ENCODE peak calls at places on chromosomes 11 and 22, in six cellular contexts. P is osteoblast, F is kidney, R is pancreas, G is Karpas-422, N is mesendoderm. V is an unnamed sample.

GRCh38 chr22:20644071-20644642 is 129.8 kb upstream of the SERPIND1 start:
- DNase-seq in P (peak; percentile 23), G (no peak), F (no peak), N (peak; percentile 29), R (no peak), V (no peak)

GRCh38 chr11:90434858-90435257 is 212.0 kb upstream of the CHORDC1 start:
- DNase-seq in G (peak; percentile 68), R (no peak), N (peak; percentile 59), F (no peak), P (no peak), V (no peak)

GRCh38 chr22:31977939-31978338 is 33.6 kb downstream of the YWHAH start:
- DNase-seq in R (no peak), F (no peak), N (no peak), P (no peak), G (peak; percentile 70), V (no peak)

GRCh38 chr11:62879554-62879953 is 1.1 kb upstream of the SLC3A2 start:
- DNase-seq in F (no peak), G (peak; percentile 38), N (no peak), P (peak; percentile 45), R (no peak), V (no peak)

GRCh38 chr22:31488346-31488883 is 1.2 kb downstream of the EIF4ENIF1 start:
- DNase-seq in P (peak; percentile 80), N (no peak), G (peak; percentile 52), F (no peak), R (no peak), V (no peak)

GRCh38 chr11:47433991-47434786 is 8.0 kb upstream of the PSMC3 start:
- DNase-seq in G (no peak), N (no peak), F (no peak), R (no peak), P (peak; percentile 94), V (no peak)

GRCh38 chr22:21712751-21713427 is 22.7 kb downstream of the YPEL1 start:
- DNase-seq in R (no peak), N (peak; percentile 89), G (peak; percentile 81), F (no peak), P (peak; percentile 94), V (peak; percentile 63)

GRCh38 chr22:35642305-35642741 is 5.9 kb upstream of the APOL6 start:
- DNase-seq in G (no peak), F (no peak), P (peak; percentile 93), N (no peak), R (no peak), V (no peak)

GRCh38 chr22:17343766-17344165 is 25.5 kb upstream of the CECR2 start:
- DNase-seq in N (no peak), P (no peak), F (no peak), R (no peak), G (peak; percentile 61), V (no peak)

GRCh38 chr11:35857922-35858321 is 85.9 kb upstream of the LDLRAD3 start:
- DNase-seq in G (no peak), R (no peak), N (no peak), F (no peak), P (no peak), V (no peak)

GRCh38 chr11:64484308-64485061 is 106.5 kb upstream of the SLC22A12 start:
- DNase-seq in R (no peak), P (no peak), N (peak; percentile 47), G (no peak), F (no peak), V (no peak)

GRCh38 chr22:19882446-19883381 is 28.0 kb upstream of the GNB1L start:
- DNase-seq in F (peak; percentile 58), R (peak; percentile 48), P (peak; percentile 44), N (no peak), G (no peak), V (peak; percentile 25)

GRCh38 chr11:69841859-69842698 is 22.9 kb upstream of the FGF3 start:
- DNase-seq in P (peak; percentile 10), N (peak; percentile 57), R (no peak), F (peak; percentile 31), G (peak; percentile 69), V (peak; percentile 16)

GRCh38 chr11:25039165-25039564 is 542.3 kb downstream of the LUZP2 start:
- DNase-seq in R (no peak), G (no peak), F (peak; percentile 25), P (peak; percentile 3), N (no peak), V (no peak)

GRCh38 chr11:134050541-134051383 is 18.1 kb upstream of the JAM3 start:
- DNase-seq in N (no peak), R (peak; percentile 93), P (peak; percentile 97), G (peak; percentile 81), F (peak; percentile 88), V (peak; percentile 84)

GRCh38 chr22:48677168-48677520 is 1150.5 kb downstream of the BRD1 start:
- DNase-seq in F (peak; percentile 49), P (no peak), N (no peak), G (no peak), R (no peak), V (no peak)

GRCh38 chr22:50031189-50032091 is 18.9 kb upstream of the IL17REL start:
- DNase-seq in R (peak; percentile 57), G (no peak), P (peak; percentile 51), F (peak; percentile 76), N (no peak), V (no peak)

GRCh38 chr11:85810521-85810870 is 445 bp downstream of the SYTL2 start:
- DNase-seq in N (peak; percentile 38), P (no peak), F (no peak), R (peak; percentile 62), G (no peak), V (no peak)

GRCh38 chr22:24516301-24516737 is 21.2 kb downstream of the UPB1 start:
- DNase-seq in F (no peak), N (peak; percentile 42), R (no peak), P (peak; percentile 96), G (no peak), V (no peak)

GRCh38 chr11:68127791-68128681 is 6.8 kb upstream of the CHKA start:
- DNase-seq in F (peak; percentile 90), P (peak; percentile 93), R (peak; percentile 87), G (no peak), N (peak; percentile 99), V (peak; percentile 83)

GRCh38 chr11:119863811-119864601 is 135.0 kb upstream of the NECTIN1 start:
- DNase-seq in N (no peak), G (no peak), P (no peak), F (no peak), R (no peak), V (no peak)

GRCh38 chr11:46333129-46333947 is 13.9 kb upstream of the DGKZ start:
- DNase-seq in G (no peak), R (no peak), P (peak; percentile 85), N (no peak), F (no peak), V (no peak)

GRCh38 chr11:66693356-66694055 is 15.8 kb upstream of the RBM4B start:
- DNase-seq in P (peak; percentile 25), N (no peak), R (peak; percentile 49), F (peak; percentile 39), G (no peak), V (no peak)

GRCh38 chr22:28115426-28115825 is 196.4 kb upstream of the PITPNB start:
- DNase-seq in N (no peak), F (no peak), R (no peak), G (no peak), P (no peak), V (no peak)
- H3K27ac ChIP-seq in N (no peak overlapping the region), F (no peak overlapping the region), R (no peak overlapping the region), G (no peak overlapping the region), P (peak overlapping the region; percentile 84), V (no peak overlapping the region)

DNA sequence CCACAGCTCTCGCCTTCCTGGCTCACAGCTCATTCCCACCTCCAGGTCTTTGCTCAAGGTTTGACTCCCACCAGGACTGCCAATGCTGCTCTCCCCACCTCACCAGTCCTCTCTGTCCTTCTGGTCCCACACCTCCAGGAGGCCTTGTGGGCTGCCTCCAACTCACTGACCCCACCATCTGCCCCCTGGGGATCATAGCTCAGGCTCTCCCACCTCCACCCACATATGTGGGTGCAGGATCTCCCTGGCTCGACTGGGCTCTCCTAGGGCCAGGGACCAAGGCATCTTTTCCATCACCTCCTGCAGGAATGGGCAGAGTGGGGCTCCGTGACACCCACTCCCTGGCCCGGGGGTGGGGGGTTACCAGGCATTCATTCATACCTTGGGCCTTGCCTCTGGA is 13.8 kb upstream of the SSTR3 start:
- DNase-seq in P (peak; percentile 53), G (no peak), N (no peak), R (no peak), F (no peak), V (no peak)
- H3K27ac ChIP-seq in P (no peak overlapping the region), G (no peak overlapping the region), N (no peak overlapping the region), R (no peak overlapping the region), F (no peak overlapping the region), V (no peak overlapping the region)

GRCh38 chr11:12408156-12408770 is 30.9 kb downstream of the PARVA start:
- DNase-seq in F (no peak), R (no peak), N (no peak), G (no peak), P (no peak), V (no peak)
- H3K27ac ChIP-seq in F (no peak overlapping the region), R (no peak overlapping the region), N (no peak overlapping the region), G (no peak overlapping the region), P (peak overlapping the region; percentile 4), V (no peak overlapping the region)

GRCh38 chr11:38756537-38756936 is 2158.5 kb upstream of the RAG2 start:
- DNase-seq in R (no peak), F (no peak), P (no peak), N (no peak), G (no peak), V (no peak)
- H3K27ac ChIP-seq in R (no peak overlapping the region), F (no peak overlapping the region), P (no peak overlapping the region), N (no peak overlapping the region), G (no peak overlapping the region), V (no peak overlapping the region)

GRCh38 chr11:59931688-59932087 is 6.5 kb upstream of the OOSP1 start:
- DNase-seq in R (no peak), N (no peak), F (no peak), P (no peak), G (no peak), V (no peak)
- H3K27ac ChIP-seq in R (no peak overlapping the region), N (no peak overlapping the region), F (no peak overlapping the region), P (no peak overlapping the region), G (no peak overlapping the region), V (no peak overlapping the region)

GRCh38 chr22:23458663-23459541 is 121.2 kb downstream of the IGLL1 start:
- DNase-seq in F (peak; percentile 85), G (no peak), R (no peak), N (no peak), P (no peak), V (no peak)
- H3K27ac ChIP-seq in F (no peak overlapping the region), G (no peak overlapping the region), R (no peak overlapping the region), N (no peak overlapping the region), P (no peak overlapping the region), V (no peak overlapping the region)

V was measured in lower lobe of right lung.